ENCODE peak calls at places on chromosomes 6 and 20, in seven cellular contexts. Y is CD8-positive, alpha-beta T cell; B is esophagus squamous epithelium; Z is heart right ventricle; Q is GM23338; C is endodermal cell; M is prostate gland. U is an unnamed sample. For H3K4me1, the result is how much of the 10 kb centered on the place peaks cover.

GRCh38 chr6:79570802-79571367 is 33.7 kb upstream of the LCA5 start:
- DNase-seq in C (no peak), M (peak), B (no peak), Y (no peak), Q (no peak), Z (no peak), U (no peak)

GRCh38 chr6:3851839-3852238 is 2.7 kb downstream of the FAM50B start:
- DNase-seq in M (no peak), C (no peak), Y (no peak), Z (no peak), Q (no peak), B (no peak), U (no peak)

GRCh38 chr6:137641474-137642077 is 147.4 kb upstream of the OLIG3 start:
- DNase-seq in Z (peak), M (peak), C (peak), Q (peak), B (no peak), Y (peak), U (peak)

GRCh38 chr6:125753218-125753936 is 3.9 kb downstream of the HEY2 start:
- DNase-seq in Q (peak), C (no peak), Z (no peak), B (no peak), M (no peak), Y (no peak), U (no peak)

GRCh38 chr6:82363368-82364086 is at the start of gene TPBG:
- DNase-seq in Z (peak), B (no peak), Y (no peak), M (peak), C (peak), Q (peak), U (no peak)

GRCh38 chr6:140225587-140226438 is 851.4 kb upstream of the CITED2 start:
- DNase-seq in B (no peak), Z (no peak), C (no peak), Q (no peak), M (no peak), Y (no peak), U (no peak)

GRCh38 chr6:145051661-145052060 is 683.7 kb downstream of the EPM2A start:
- DNase-seq in C (no peak), M (no peak), Z (no peak), Y (no peak), Q (no peak), B (no peak), U (no peak)

GRCh38 chr6:70345619-70346018 is 42.7 kb upstream of the COL9A1 start:
- DNase-seq in M (no peak), Q (no peak), B (no peak), C (no peak), Z (no peak), Y (no peak), U (no peak)

GRCh38 chr6:141482773-141483172 is 650.0 kb upstream of the GJE1 start:
- DNase-seq in Q (no peak), B (no peak), Z (no peak), M (no peak), C (no peak), Y (no peak), U (no peak)

GRCh38 chr6:139406577-139407343 is 32.3 kb upstream of the CITED2 start:
- DNase-seq in Q (no peak), C (no peak), Y (no peak), M (no peak), Z (no peak), B (no peak), U (no peak)

GRCh38 chr20:2032168-2032567 is 38.3 kb upstream of the PDYN start:
- DNase-seq in Q (no peak), C (no peak), Z (no peak), M (no peak), Y (no peak), B (no peak), U (no peak)

GRCh38 chr6:69729870-69730449 is 66.8 kb downstream of the LMBRD1 start:
- DNase-seq in Z (no peak), B (no peak), C (no peak), Y (no peak), Q (no peak), M (no peak), U (no peak)

GRCh38 chr6:144443157-144443556 is 158.0 kb downstream of the UTRN start:
- DNase-seq in Z (no peak), Q (no peak), Y (no peak), M (no peak), B (no peak), C (no peak), U (no peak)

GRCh38 chr6:170149681-170150589 is 140.9 kb downstream of the DLL1 start:
- DNase-seq in Z (no peak), Q (no peak), C (no peak), Y (no peak), M (no peak), B (no peak), U (no peak)

GRCh38 chr6:46015119-46015968 is at the start of gene CLIC5:
- DNase-seq in Q (peak), Z (peak), B (no peak), C (peak), Y (peak), M (peak), U (no peak)

GRCh38 chr6:168647271-168647670 is 206.3 kb downstream of the SMOC2 start:
- DNase-seq in Y (no peak), C (no peak), M (no peak), Q (no peak), Z (no peak), B (no peak), U (no peak)

GRCh38 chr6:139659711-139660110 is 285.3 kb upstream of the CITED2 start:
- DNase-seq in Q (no peak), Z (no peak), B (no peak), C (no peak), Y (no peak), M (no peak), U (no peak)

GRCh38 chr6:136568129-136568528 is 17.9 kb upstream of the MAP7 start:
- DNase-seq in M (no peak), Y (no peak), Q (no peak), C (no peak), B (no peak), Z (no peak), U (no peak)

GRCh38 chr6:149565539-149566371 is 420 bp upstream of the GINM1 start:
- DNase-seq in B (peak), C (peak), Z (peak), M (peak), Q (peak), Y (peak), U (peak)

GRCh38 chr6:107489636-107490567 is at the start of gene SOBP:
- DNase-seq in B (no peak), Z (peak), Q (peak), M (peak), C (peak), Y (peak), U (no peak)

GRCh38 chr6:14211596-14211961 is 94.0 kb downstream of the CD83 start:
- DNase-seq in Y (no peak), Q (peak), M (peak), B (peak), Z (peak), C (peak), U (peak)

GRCh38 chr20:8527998-8528397 is 395.9 kb downstream of the PLCB1 start:
- DNase-seq in Z (no peak), Y (no peak), C (no peak), B (no peak), M (no peak), Q (no peak), U (no peak)

GRCh38 chr6:165745492-165745891 is 82.5 kb upstream of the PDE10A start:
- DNase-seq in Y (no peak), Q (no peak), C (no peak), Z (no peak), B (no peak), M (no peak), U (no peak)

GRCh38 chr20:3652646-3653596 is 10.3 kb downstream of the GFRA4 start:
- DNase-seq in B (no peak), M (no peak), Y (peak), Z (no peak), Q (no peak), C (no peak), U (no peak)

GRCh38 chr20:36298061-36298460 is 8.1 kb upstream of the DLGAP4 start:
- DNase-seq in Z (no peak), Y (no peak), B (no peak), M (no peak), Q (no peak), C (no peak), U (no peak)

GRCh38 chr6:2818593-2818992 is 23.1 kb downstream of the SERPINB1 start:
- DNase-seq in B (no peak), Z (no peak), C (no peak), M (no peak), Y (no peak), Q (no peak), U (no peak)

GRCh38 chr6:11810854-11811643 is 32.4 kb upstream of the ADTRP start:
- DNase-seq in M (no peak), B (no peak), Z (peak), Q (no peak), C (no peak), Y (no peak), U (no peak)

GRCh38 chr6:124870611-124871201 is 91.5 kb upstream of the RNF217 start:
- DNase-seq in Z (no peak), Q (peak), C (no peak), Y (no peak), B (no peak), M (no peak), U (no peak)

GRCh38 chr20:63116412-63117106 is 99.4 kb downstream of the YTHDF1 start:
- DNase-seq in M (no peak), Y (no peak), C (peak), B (no peak), Z (peak), Q (peak), U (no peak)

GRCh38 chr6:166307082-166307980 is 861 bp downstream of the PRR18 start:
- DNase-seq in Z (no peak), M (no peak), Y (no peak), Q (peak), C (peak), B (no peak), U (no peak)

GRCh38 chr6:152313542-152314482 is 323.4 kb downstream of the SYNE1 start:
- DNase-seq in C (peak), Y (no peak), M (no peak), Z (no peak), Q (peak), B (no peak), U (no peak)

GRCh38 chr6:168093071-168093505 is 14.1 kb upstream of the FRMD1 start:
- DNase-seq in C (no peak), M (no peak), B (no peak), Z (no peak), Q (no peak), Y (no peak), U (no peak)

GRCh38 chr6:9412951-9413559 is 977.7 kb upstream of the SLC35B3 start:
- DNase-seq in Y (no peak), M (no peak), Q (peak), Z (peak), B (no peak), C (peak), U (no peak)

GRCh38 chr20:41308290-41308691 is 9.2 kb downstream of the ZHX3 start:
- DNase-seq in M (no peak), Q (peak), Z (no peak), B (no peak), C (no peak), Y (no peak), U (no peak)

GRCh38 chr20:7924692-7925091 is 15.6 kb downstream of the HAO1 start:
- DNase-seq in M (no peak), Q (no peak), Y (no peak), C (no peak), B (no peak), Z (no peak), U (no peak)

GRCh38 chr6:37704923-37705238 is 7.2 kb upstream of the MDGA1 start:
- DNase-seq in Q (no peak), Z (no peak), Y (no peak), M (no peak), B (no peak), C (no peak), U (no peak)

GRCh38 chr6:37702314-37702713 is 4.6 kb upstream of the MDGA1 start:
- DNase-seq in C (peak), Y (no peak), Z (no peak), Q (no peak), B (no peak), M (no peak), U (no peak)

GRCh38 chr6:37704066-37704465 is 6.4 kb upstream of the MDGA1 start:
- DNase-seq in C (no peak), B (no peak), M (no peak), Z (no peak), Q (no peak), Y (no peak), U (no peak)

GRCh38 chr6:37706749-37707148 is 9.1 kb upstream of the MDGA1 start:
- DNase-seq in B (no peak), C (no peak), Y (no peak), M (no peak), Z (no peak), Q (no peak), U (no peak)

DNA sequence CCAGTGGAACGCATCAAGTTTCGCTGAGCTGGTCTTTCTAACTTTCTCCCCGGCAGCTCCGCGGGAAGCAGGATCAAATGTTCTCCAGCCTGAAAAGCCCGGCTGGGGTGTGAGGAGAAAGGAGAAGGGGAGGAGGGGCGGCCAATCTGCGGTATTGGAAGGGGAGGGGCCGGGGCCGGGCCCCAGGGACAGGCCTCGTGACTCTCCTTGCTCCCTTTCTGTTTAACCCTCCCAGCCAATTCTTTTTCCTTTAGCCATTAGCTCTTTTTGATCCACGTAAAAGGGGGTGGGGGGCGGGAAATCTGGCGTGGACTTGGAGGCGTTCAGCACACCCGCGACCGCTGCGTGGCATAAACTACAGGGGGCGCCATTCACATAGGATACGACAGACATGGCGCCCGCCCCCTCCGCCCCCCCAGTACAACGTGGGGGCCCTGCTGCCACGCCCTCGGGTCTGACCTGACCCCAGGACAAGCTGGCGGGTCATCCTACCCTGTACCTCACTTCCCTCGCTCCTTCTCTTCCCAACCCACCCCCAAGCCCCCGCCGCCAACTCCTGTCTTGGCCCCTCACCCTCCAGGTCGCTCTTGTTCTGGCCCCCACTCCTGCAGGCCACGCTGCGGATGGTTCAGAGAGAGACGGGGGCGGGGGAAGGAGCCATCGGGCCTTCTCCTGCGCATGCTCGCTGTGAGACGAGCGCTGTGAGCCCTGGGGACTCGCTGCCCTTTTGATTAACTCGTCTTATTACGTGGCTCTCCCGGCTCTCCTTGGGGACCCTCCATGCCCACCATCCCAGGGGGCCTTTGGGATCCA is 7.8 kb upstream of the MDGA1 start:
- DNase-seq in B (no peak), M (peak), Q (peak), Z (peak), C (peak), Y (peak), U (peak)
- TF ChIP-seq CTCF in B (peak), M (peak), Q (peak), Z (peak), C (peak), Y (peak), U (peak)

GRCh38 chr6:93194480-93194879 is 224.9 kb downstream of the EPHA7 start:
- DNase-seq in B (no peak), Q (no peak), Z (no peak), Y (no peak), M (no peak), C (no peak), U (no peak)

DNA sequence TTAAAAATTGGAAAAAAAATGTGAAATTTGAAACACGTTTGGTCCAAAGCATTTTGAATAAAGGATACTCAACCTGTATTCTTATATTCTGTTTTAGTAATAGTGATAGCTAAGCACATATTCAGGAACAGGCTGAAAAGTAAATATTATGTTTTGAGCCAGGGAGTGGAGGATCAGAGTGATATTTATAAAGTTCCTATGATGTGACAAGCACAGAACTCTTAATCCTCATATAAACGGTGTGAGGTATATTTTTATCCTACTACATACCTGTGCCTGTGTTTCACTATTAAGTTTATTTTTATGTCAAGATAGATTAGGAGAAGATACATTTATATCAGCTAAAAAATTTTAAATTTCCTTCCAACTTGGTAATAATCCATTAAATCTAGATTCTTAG is 225.5 kb downstream of the EPHA7 start:
- DNase-seq in C (no peak), Q (no peak), Z (no peak), Y (no peak), M (no peak), B (no peak), U (no peak)
- H3K27ac ChIP-seq in C (no peak), Q (no peak), Z (no peak), Y (no peak), M (no peak), B (no peak), U (no peak)

DNA sequence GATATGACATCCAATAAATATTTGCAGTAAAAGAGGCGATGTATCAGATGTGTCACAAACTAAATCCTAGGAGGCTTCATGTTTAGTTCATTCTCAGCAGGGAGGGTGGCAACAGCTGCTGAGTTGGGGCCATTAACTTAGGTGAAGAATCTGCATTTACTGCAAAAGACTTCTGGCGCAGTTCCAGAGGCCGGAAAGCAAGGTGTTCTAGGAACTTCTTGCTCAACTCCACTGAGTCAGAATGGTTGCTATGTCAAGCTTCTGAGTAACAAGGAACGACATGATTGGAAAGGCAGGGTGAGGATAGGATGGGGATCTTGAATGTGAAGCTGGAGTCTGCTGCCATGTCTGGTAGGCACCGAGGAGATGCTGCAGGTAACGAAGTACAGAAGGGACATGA is 11.7 kb downstream of the ADNP start:
- DNase-seq in Q (no peak), B (no peak), Y (no peak), M (peak), Z (no peak), C (no peak), U (peak)
- H3K4me1 ChIP-seq in Q (half or more), B (under half), Y (half or more), M (under half), Z (under half), C (under half), U (half or more)

DNA sequence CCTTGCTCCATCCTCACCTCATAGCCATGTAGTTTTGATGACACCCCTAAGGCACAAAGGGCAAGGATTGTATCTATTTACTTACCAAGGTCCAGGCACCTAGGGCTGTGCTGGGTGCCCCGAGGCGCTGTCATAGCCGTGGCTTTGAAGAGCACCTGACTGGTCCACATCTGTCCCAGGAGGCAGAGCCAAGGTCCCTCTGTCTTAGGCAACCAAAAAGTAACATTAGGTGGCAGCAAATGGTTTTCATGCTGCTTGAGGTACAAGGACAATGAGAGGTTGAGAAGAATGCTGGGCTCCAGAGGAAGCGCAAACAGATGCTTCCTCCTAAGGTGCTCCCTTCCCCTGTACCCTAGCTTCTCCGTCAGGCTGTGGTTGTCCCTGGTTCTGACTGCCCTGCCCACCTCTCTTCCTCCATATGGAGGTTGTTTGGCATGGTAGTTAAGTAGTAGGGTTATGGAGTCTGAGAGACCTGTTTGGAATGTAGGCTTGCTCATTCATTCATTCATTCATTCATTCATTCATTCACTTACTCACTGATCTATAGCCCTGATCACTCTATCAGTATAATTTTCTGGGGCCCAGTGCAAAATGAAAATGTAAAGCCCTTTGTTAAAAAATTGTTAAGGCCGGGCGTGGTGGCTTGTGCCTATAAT is 3.0 kb upstream of the UQCC2 start:
- DNase-seq in C (no peak), B (no peak), Z (no peak), M (no peak), Q (no peak), Y (no peak), U (no peak)
- TF ChIP-seq CTCF in C (no peak), B (no peak), Z (no peak), M (no peak), Q (peak), Y (no peak), U (no peak)

DNA sequence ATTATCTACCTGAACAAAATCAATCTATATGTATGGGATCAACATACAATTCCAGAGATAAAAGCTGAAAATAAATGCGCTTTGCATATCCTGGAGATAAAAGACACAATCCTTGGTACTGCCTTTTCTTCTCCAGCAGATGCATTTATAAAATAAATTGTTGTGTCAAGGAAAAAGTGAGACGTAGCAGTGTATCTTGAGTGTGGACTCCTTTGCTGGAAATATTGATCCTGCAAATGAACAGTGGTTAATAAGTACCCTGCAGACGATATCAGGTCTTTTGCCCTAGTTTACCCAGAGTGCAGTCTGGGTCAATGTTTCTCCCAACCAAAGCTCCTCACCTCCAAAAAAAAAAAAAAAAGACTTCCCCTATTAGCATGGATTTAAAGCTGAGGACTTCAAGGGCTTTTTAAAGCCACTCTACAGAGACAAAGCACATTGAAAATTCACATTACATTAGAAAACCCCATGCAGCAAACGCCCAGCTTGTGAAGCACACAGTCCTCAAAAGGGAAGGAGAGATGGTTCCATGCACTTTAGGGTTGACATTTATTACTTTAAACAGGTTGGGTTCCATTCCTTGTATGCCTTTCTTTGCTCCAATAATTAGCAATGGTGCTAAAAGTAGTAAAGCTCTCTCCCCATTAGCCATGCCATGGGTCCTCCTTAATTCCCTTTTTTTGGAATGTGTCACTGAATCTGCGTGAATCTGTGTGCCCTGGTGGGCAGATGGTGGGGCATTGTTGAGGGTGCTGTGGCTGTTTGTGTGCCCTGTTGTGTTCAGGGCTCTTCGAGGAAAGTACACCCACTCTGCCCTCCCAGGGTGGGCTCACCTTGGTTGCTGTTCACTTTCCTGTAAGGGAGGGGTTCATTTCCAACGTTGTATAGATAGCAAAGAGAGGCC is 21.1 kb downstream of the FOXA2 start:
- DNase-seq in Q (no peak), M (no peak), B (no peak), Z (no peak), Y (no peak), C (no peak), U (no peak)
- H3K27ac ChIP-seq in Q (no peak), M (no peak), B (no peak), Z (no peak), Y (no peak), C (no peak), U (no peak)

U was measured in thoracic aorta.